ENCODE peak calls at places on chromosomes 2 and 18, in four cellular contexts. U is astrocyte of the spinal cord, F is IMR-90, S is AG04450. W is an unnamed sample.

GRCh38 chr2:181832015-181832414 is 59.5 kb upstream of the ITPRID2 start:
- DNase-seq in U (no peak), F (no peak), S (no peak), W (no peak)

GRCh38 chr2:229582151-229582550 is 132.2 kb downstream of the DNER start:
- DNase-seq in U (no peak), F (no peak), S (no peak), W (no peak)

GRCh38 chr2:158025263-158025996 is 76.2 kb upstream of the UPP2 start:
- DNase-seq in U (peak; percentile 75), F (peak; percentile 87), S (peak; percentile 33), W (no peak)

GRCh38 chr18:13216092-13216582 is 2.4 kb upstream of the LDLRAD4 start:
- DNase-seq in U (peak; percentile 71), F (peak; percentile 47), S (no peak), W (peak; percentile 33)

GRCh38 chr2:206480161-206480560 is 36.8 kb downstream of the ADAM23 start:
- DNase-seq in U (peak; percentile 7), F (peak; percentile 55), S (no peak), W (no peak)

GRCh38 chr2:205020673-205021072 is 475.4 kb downstream of the PARD3B start:
- DNase-seq in U (no peak), F (no peak), S (no peak), W (no peak)

GRCh38 chr18:22015156-22015555 is 154.2 kb upstream of the GATA6 start:
- DNase-seq in U (peak; percentile 40), F (peak; percentile 15), S (no peak), W (no peak)

GRCh38 chr2:224650815-224651439 is 65.2 kb downstream of the CCDC195 start:
- DNase-seq in U (peak; percentile 57), F (peak; percentile 56), S (peak; percentile 11), W (peak; percentile 39)

GRCh38 chr2:152508446-152508845 is 173.5 kb downstream of the FMNL2 start:
- DNase-seq in U (peak; percentile 80), F (peak; percentile 86), S (peak; percentile 50), W (peak; percentile 48)

GRCh38 chr2:201358684-201359083 is 1.5 kb upstream of the FLACC1 start:
- DNase-seq in U (peak; percentile 80), F (peak; percentile 92), S (peak; percentile 71), W (peak; percentile 75)

GRCh38 chr18:13136056-13136688 is 82.4 kb upstream of the LDLRAD4 start:
- DNase-seq in U (peak; percentile 19), F (no peak), S (no peak), W (peak; percentile 32)

GRCh38 chr2:212960336-212960735 is 191.1 kb downstream of the IKZF2 start:
- DNase-seq in U (no peak), F (no peak), S (no peak), W (no peak)

GRCh38 chr18:59634096-59634495 is 63.1 kb downstream of the CCBE1 start:
- DNase-seq in U (peak; percentile 69), F (no peak), S (no peak), W (peak; percentile 49)

GRCh38 chr18:32276896-32277295 is 87.1 kb downstream of the MEP1B start:
- DNase-seq in U (no peak), F (no peak), S (no peak), W (no peak)

GRCh38 chr2:144456680-144457079 is 63.2 kb downstream of the ZEB2 start:
- DNase-seq in U (peak; percentile 73), F (peak; percentile 97), S (peak; percentile 49), W (peak; percentile 12)

GRCh38 chr2:237025090-237025865 is 60.4 kb upstream of the COPS8 start:
- DNase-seq in U (peak; percentile 87), F (peak; percentile 90), S (peak; percentile 32), W (peak; percentile 18)

GRCh38 chr2:241410739-241411176 is 54.7 kb downstream of the FARP2 start:
- DNase-seq in U (peak; percentile 77), F (peak; percentile 87), S (no peak), W (peak; percentile 11)

GRCh38 chr2:237723023-237723422 is 75.6 kb upstream of the RBM44 start:
- DNase-seq in U (no peak), F (no peak), S (no peak), W (no peak)

GRCh38 chr2:235458839-235459273 is 35.0 kb upstream of the AGAP1 start:
- DNase-seq in U (no peak), F (peak; percentile 26), S (no peak), W (no peak)

GRCh38 chr2:45825001-45825651 is 173.7 kb downstream of the PRKCE start:
- DNase-seq in U (peak; percentile 56), F (no peak), S (no peak), W (peak; percentile 38)

GRCh38 chr2:3536682-3537632 is 17.6 kb upstream of the ADI1 start:
- DNase-seq in U (no peak), F (peak; percentile 56), S (no peak), W (no peak)

GRCh38 chr2:156331572-156332451 is 709 bp downstream of the NR4A2 start:
- DNase-seq in U (peak; percentile 81), F (peak; percentile 77), S (no peak), W (no peak)

GRCh38 chr2:29223851-29224692 is 108.9 kb downstream of the CLIP4 start:
- DNase-seq in U (peak; percentile 68), F (peak; percentile 55), S (peak; percentile 11), W (peak; percentile 35)

GRCh38 chr2:207805566-207806226 is 36.0 kb upstream of the FZD5 start:
- DNase-seq in U (no peak), F (no peak), S (no peak), W (no peak)

GRCh38 chr18:49850636-49851035 is 37.3 kb upstream of the ACAA2 start:
- DNase-seq in U (no peak), F (no peak), S (no peak), W (no peak)

GRCh38 chr18:50653402-50654093 is 93.7 kb downstream of the MAPK4 start:
- DNase-seq in U (no peak), F (no peak), S (no peak), W (no peak)

GRCh38 chr2:128606837-128607236 is 288.2 kb upstream of the HS6ST1 start:
- DNase-seq in U (no peak), F (no peak), S (no peak), W (no peak)

GRCh38 chr18:49100226-49100968 is 149.6 kb upstream of the SMAD7 start:
- DNase-seq in U (peak; percentile 70), F (peak; percentile 35), S (no peak), W (no peak)

GRCh38 chr2:26532301-26533250 is 54.7 kb upstream of the OTOF start:
- DNase-seq in U (no peak), F (no peak), S (no peak), W (no peak)

GRCh38 chr2:160574472-160575140 is 81.0 kb upstream of the RBMS1 start:
- DNase-seq in U (peak; percentile 71), F (peak; percentile 87), S (peak; percentile 34), W (no peak)

GRCh38 chr2:44063007-44063406 is 67.2 kb upstream of the LRPPRC start:
- DNase-seq in U (no peak), F (no peak), S (no peak), W (no peak)

GRCh38 chr18:76467371-76468190 is 27.5 kb downstream of the ZNF516 start:
- DNase-seq in U (no peak), F (peak; percentile 40), S (no peak), W (no peak)

GRCh38 chr18:54983041-54983686 is 23.9 kb upstream of the CCDC68 start:
- DNase-seq in U (peak; percentile 75), F (peak; percentile 76), S (peak; percentile 37), W (peak; percentile 53)

GRCh38 chr2:159285929-159286708 is at the start of gene WDSUB1:
- DNase-seq in U (peak; percentile 56), F (peak; percentile 71), S (no peak), W (peak; percentile 11)

GRCh38 chr2:159283529-159283928 is 3.0 kb downstream of the WDSUB1 start:
- DNase-seq in U (no peak), F (no peak), S (no peak), W (no peak)

GRCh38 chr2:159286709-159287441 is 372 bp upstream of the WDSUB1 start:
- DNase-seq in U (peak; percentile 94), F (peak; percentile 89), S (peak; percentile 72), W (peak; percentile 72)

GRCh38 chr2:159287733-159288132 is 1.2 kb upstream of the WDSUB1 start:
- DNase-seq in U (no peak), F (no peak), S (no peak), W (no peak)

GRCh38 chr2:159285433-159285832 is 1.1 kb downstream of the WDSUB1 start:
- DNase-seq in U (no peak), F (no peak), S (no peak), W (no peak)
- H3K4me3 ChIP-seq in U (peak overlapping the region; percentile 79), F (peak overlapping the region; percentile 59), S (peak overlapping the region; percentile 92), W (peak overlapping the region; percentile 74)

DNA sequence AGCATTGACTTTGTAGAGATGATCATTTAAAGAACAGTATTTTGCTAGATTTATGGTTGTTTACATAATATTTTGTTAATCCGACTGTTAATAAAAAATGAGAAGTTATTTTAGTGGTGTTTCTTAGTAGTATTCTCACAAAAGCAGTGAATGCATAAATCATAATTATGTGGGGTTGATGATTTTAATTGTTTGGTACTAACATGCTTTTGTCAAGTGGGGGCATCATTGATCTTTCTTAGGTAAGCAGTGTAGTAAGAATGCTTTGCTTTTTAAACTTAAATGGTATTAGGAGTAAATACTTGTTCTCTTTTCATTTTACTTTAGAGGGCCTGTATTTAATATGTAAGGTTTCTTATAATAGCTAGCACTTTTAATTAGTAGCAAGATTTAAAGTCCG is 109.2 kb upstream of the OTX1 start:
- DNase-seq in U (no peak), F (no peak), S (no peak), W (no peak)
- TF ChIP-seq CTCF in U (no peak), F (no peak), S (no peak), W (no peak)

GRCh38 chr2:10433948-10434884 is 13.9 kb downstream of the ODC1 start:
- DNase-seq in U (no peak), F (no peak), S (no peak), W (no peak)

GRCh38 chr2:10432315-10433181 is 15.6 kb downstream of the ODC1 start:
- DNase-seq in U (no peak), F (no peak), S (no peak), W (no peak)

GRCh38 chr2:10430886-10431622 is 17.1 kb downstream of the ODC1 start:
- DNase-seq in U (no peak), F (no peak), S (no peak), W (no peak)

GRCh38 chr2:10433264-10433947 is 14.7 kb downstream of the ODC1 start:
- DNase-seq in U (no peak), F (no peak), S (no peak), W (no peak)

GRCh38 chr2:10431797-10432196 is 16.3 kb downstream of the ODC1 start:
- DNase-seq in U (no peak), F (no peak), S (no peak), W (no peak)
- H3K4me3 ChIP-seq in U (peak overlapping the region; percentile 27), F (no peak overlapping the region), S (no peak overlapping the region), W (no peak overlapping the region)

DNA sequence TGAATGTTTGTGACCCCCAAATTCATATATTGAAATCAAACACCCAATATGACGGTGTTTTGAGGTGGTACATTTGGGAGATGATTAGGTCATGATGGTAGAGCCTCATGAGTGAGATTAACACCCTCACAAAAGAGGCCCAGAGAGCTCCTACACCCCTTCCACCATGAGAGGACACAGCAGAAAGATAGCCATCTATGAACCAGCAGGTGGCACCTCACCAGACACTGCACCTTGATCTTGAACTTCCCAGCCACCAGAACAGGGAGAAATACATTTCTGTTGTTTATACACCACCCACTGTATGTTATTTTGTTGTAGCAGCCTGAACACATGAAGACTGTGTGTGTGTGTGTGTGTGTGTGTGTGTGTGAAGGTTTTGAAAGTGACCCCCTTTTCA is 58.1 kb downstream of the ST3GAL5 start:
- DNase-seq in U (no peak), F (no peak), S (no peak), W (no peak)
- TF ChIP-seq CTCF in U (peak; percentile 13), F (no peak), S (no peak), W (peak; percentile 16)